ENCODE peak calls at places on chromosomes 2 and 18, in seven cellular contexts. C, Q, Y, B, T, R and K are unnamed samples.
A peak's percentile ranks its signal among the peaks of the same experiment; 100 is the strongest.

GRCh38 chr2:215832791-215833190 is 180.6 kb downstream of the MREG start:
- DNase-seq in C (no peak), Q (no peak), Y (no peak), B (no peak), T (peak; percentile 31), R (no peak), K (no peak)

GRCh38 chr2:227655454-227655853 is 11.2 kb upstream of the SCYGR5 start:
- DNase-seq in C (peak; percentile 88), Q (peak; percentile 80), Y (no peak), B (peak; percentile 76), T (peak; percentile 43), R (peak; percentile 82), K (no peak)

GRCh38 chr18:11096411-11096810 is 53.0 kb downstream of the PIEZO2 start:
- DNase-seq in C (peak; percentile 18), Q (no peak), Y (no peak), B (no peak), T (no peak), R (no peak), K (no peak)

GRCh38 chr18:62717059-62717849 is 1.9 kb downstream of the PHLPP1 start:
- DNase-seq in C (peak; percentile 53), Q (peak; percentile 50), Y (peak; percentile 9), B (no peak), T (peak; percentile 51), R (peak; percentile 89), K (peak; percentile 70)

GRCh38 chr18:42310956-42311355 is 355.9 kb downstream of the PIK3C3 start:
- DNase-seq in C (peak; percentile 7), Q (no peak), Y (peak; percentile 55), B (peak; percentile 73), T (peak; percentile 74), R (peak; percentile 70), K (no peak)

GRCh38 chr2:188852752-188853151 is 121.4 kb upstream of the COL3A1 start:
- DNase-seq in C (peak; percentile 43), Q (no peak), Y (no peak), B (no peak), T (no peak), R (no peak), K (no peak)

GRCh38 chr18:68060871-68061270 is 544.4 kb upstream of the DSEL start:
- DNase-seq in C (peak; percentile 29), Q (no peak), Y (no peak), B (no peak), T (no peak), R (no peak), K (no peak)

GRCh38 chr2:145811467-145812162 is 1291.7 kb upstream of the ZEB2 start:
- DNase-seq in C (peak; percentile 35), Q (no peak), Y (no peak), B (no peak), T (no peak), R (no peak), K (no peak)

GRCh38 chr2:160097329-160097728 is 34.9 kb upstream of the PLA2R1 start:
- DNase-seq in C (no peak), Q (no peak), Y (no peak), B (no peak), T (no peak), R (peak; percentile 20), K (no peak)

GRCh38 chr2:72511906-72512305 is 313.9 kb downstream of the EXOC6B start:
- DNase-seq in C (no peak), Q (no peak), Y (no peak), B (no peak), T (no peak), R (no peak), K (no peak)

GRCh38 chr2:61763605-61764034 is 90.2 kb downstream of the FAM161A start:
- DNase-seq in C (peak; percentile 89), Q (peak; percentile 84), Y (peak; percentile 86), B (peak; percentile 55), T (no peak), R (no peak), K (peak; percentile 82)

GRCh38 chr2:10233131-10234012 is 69.3 kb upstream of the HPCAL1 start:
- DNase-seq in C (no peak), Q (no peak), Y (no peak), B (no peak), T (no peak), R (no peak), K (no peak)